ENCODE peak calls at places on chromosome 5, in four cellular contexts. One of them, this sample, is unnamed.
A peak's percentile ranks its signal among the peaks of the same experiment; 100 is the strongest.

GRCh38 chr5:142869883-142870282 is 99.7 kb downstream of the ARHGAP26 start:
- DNase-seq in small intestine: peak; percentile 50
- DNase-seq in A549: no peak
- DNase-seq in endodermal cell: no peak
- DNase-seq in this sample: no peak

GRCh38 chr5:135251099-135251498 is 147.9 kb downstream of the MACROH2A1 start:
- DNase-seq in small intestine: no peak
- DNase-seq in A549: no peak
- DNase-seq in endodermal cell: peak; percentile 11
- DNase-seq in this sample: no peak

GRCh38 chr5:36606052-36606436 is 362 bp upstream of the SLC1A3 start:
- DNase-seq in small intestine: no peak
- DNase-seq in A549: no peak
- DNase-seq in endodermal cell: no peak
- DNase-seq in this sample: no peak

GRCh38 chr5:83471405-83472212 is at the start of gene VCAN:
- DNase-seq in small intestine: no peak
- DNase-seq in A549: peak; percentile 47
- DNase-seq in endodermal cell: peak; percentile 90
- DNase-seq in this sample: peak; percentile 63

GRCh38 chr5:75335952-75336624 is 932 bp upstream of the HMGCR start:
- DNase-seq in small intestine: peak; percentile 77
- DNase-seq in A549: peak; percentile 90
- DNase-seq in endodermal cell: no peak
- DNase-seq in this sample: peak; percentile 62

GRCh38 chr5:147567917-147568598 is 58.2 kb upstream of the DPYSL3 start:
- DNase-seq in small intestine: peak; percentile 9
- DNase-seq in A549: peak; percentile 11
- DNase-seq in endodermal cell: peak; percentile 80
- DNase-seq in this sample: peak; percentile 35

GRCh38 chr5:60959156-60959555 is 14.2 kb downstream of the NDUFAF2 start:
- DNase-seq in small intestine: peak; percentile 15
- DNase-seq in A549: peak; percentile 21
- DNase-seq in endodermal cell: no peak
- DNase-seq in this sample: peak; percentile 29

GRCh38 chr5:84634256-84634655 is 249.6 kb upstream of the EDIL3 start:
- DNase-seq in small intestine: no peak
- DNase-seq in A549: no peak
- DNase-seq in endodermal cell: peak; percentile 44
- DNase-seq in this sample: no peak

GRCh38 chr5:130471-131175 is 38.7 kb downstream of the PLEKHG4B start:
- DNase-seq in small intestine: no peak
- DNase-seq in A549: no peak
- DNase-seq in endodermal cell: no peak
- DNase-seq in this sample: no peak

GRCh38 chr5:11904270-11904906 is at the start of gene CTNND2:
- DNase-seq in small intestine: no peak
- DNase-seq in A549: peak; percentile 24
- DNase-seq in endodermal cell: peak; percentile 94
- DNase-seq in this sample: peak; percentile 14

DNA sequence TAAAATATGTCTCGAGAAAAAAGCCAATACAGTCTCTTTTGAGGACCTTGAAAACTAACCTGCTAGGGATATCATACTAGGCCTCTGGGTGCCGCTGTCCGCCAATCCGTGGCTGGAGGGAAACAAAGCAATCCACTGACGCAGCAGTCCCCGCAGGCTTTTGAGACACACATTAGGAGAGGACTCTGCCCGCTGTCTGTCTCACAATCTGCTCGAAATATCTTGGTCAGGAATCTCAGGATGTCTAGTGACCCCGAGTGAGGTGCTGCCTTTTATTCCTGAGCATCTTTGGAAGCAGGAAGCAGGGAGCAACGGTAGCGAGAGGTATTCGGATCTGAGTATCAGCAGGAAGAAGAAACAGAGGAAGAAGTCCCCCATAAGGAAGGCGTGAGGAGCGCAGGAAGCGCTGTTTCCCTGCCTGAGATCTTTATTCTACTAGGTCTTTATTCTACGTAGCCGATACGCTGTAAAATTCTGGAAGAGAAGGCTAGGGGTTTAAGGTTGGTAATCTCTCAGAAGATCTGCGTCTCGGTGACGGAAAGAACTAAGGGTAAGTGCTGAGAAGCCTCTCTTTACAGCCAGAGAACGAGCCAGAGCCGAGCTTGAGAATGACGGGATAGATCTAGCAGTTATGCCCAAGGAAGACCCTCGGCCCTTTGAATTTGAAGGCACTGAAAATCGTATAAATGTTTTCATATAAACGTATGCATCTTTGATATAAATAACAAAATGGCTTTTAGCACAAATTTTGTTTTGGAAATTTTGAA is 4.0 kb upstream of the PCDHGA1 start:
- DNase-seq in small intestine: peak; percentile 52
- DNase-seq in A549: peak; percentile 51
- DNase-seq in endodermal cell: peak; percentile 91
- DNase-seq in this sample: peak; percentile 46
- H3K27ac ChIP-seq in small intestine: peak overlapping the region; percentile 6
- H3K27ac ChIP-seq in A549: no peak overlapping the region
- H3K27ac ChIP-seq in endodermal cell: no peak overlapping the region
- H3K27ac ChIP-seq in this sample: no peak overlapping the region

GRCh38 chr5:58891971-58892343 is 309.1 kb downstream of the RAB3C start:
- DNase-seq in small intestine: no peak
- DNase-seq in A549: no peak
- DNase-seq in endodermal cell: no peak
- DNase-seq in this sample: no peak

GRCh38 chr5:58887311-58887710 is 304.4 kb downstream of the RAB3C start:
- DNase-seq in small intestine: no peak
- DNase-seq in A549: no peak
- DNase-seq in endodermal cell: no peak
- DNase-seq in this sample: no peak

GRCh38 chr5:58891072-58891970 is 308.4 kb downstream of the RAB3C start:
- DNase-seq in small intestine: peak; percentile 54
- DNase-seq in A549: peak; percentile 100
- DNase-seq in endodermal cell: peak; percentile 92
- DNase-seq in this sample: peak; percentile 84

GRCh38 chr5:58887721-58888409 is 305.0 kb downstream of the RAB3C start:
- DNase-seq in small intestine: no peak
- DNase-seq in A549: no peak
- DNase-seq in endodermal cell: no peak
- DNase-seq in this sample: no peak

DNA sequence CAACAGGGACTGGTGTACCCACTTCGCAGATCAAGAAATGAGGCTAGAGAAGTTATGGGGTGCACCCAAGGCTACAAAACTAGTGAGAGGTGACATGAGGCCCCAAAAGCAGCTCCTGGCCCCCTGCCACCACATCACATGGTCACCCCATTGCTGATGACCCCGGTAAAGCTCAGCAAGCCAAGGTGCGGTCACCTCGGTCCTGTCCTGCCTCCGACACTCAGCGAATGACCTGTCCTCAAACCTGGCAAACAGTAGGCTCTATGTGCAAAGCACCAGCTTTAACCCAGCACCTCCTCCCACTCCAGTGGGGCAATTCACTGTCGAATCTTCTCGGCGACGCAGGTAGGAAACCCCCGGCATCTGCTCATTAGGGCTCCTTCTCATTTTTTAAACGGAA is 307.4 kb downstream of the RAB3C start:
- DNase-seq in small intestine: no peak
- DNase-seq in A549: peak; percentile 72
- DNase-seq in endodermal cell: no peak
- DNase-seq in this sample: no peak
- H3K27ac ChIP-seq in small intestine: no peak overlapping the region
- H3K27ac ChIP-seq in A549: peak overlapping the region; percentile 94
- H3K27ac ChIP-seq in endodermal cell: peak overlapping the region; percentile 87
- H3K27ac ChIP-seq in this sample: peak overlapping the region; percentile 78

GRCh38 chr5:96969401-96969800 is 33.5 kb downstream of the LNPEP start:
- DNase-seq in small intestine: no peak
- DNase-seq in A549: no peak
- DNase-seq in endodermal cell: no peak
- DNase-seq in this sample: no peak
- H3K27ac ChIP-seq in small intestine: no peak overlapping the region
- H3K27ac ChIP-seq in A549: no peak overlapping the region
- H3K27ac ChIP-seq in endodermal cell: no peak overlapping the region
- H3K27ac ChIP-seq in this sample: no peak overlapping the region

DNA sequence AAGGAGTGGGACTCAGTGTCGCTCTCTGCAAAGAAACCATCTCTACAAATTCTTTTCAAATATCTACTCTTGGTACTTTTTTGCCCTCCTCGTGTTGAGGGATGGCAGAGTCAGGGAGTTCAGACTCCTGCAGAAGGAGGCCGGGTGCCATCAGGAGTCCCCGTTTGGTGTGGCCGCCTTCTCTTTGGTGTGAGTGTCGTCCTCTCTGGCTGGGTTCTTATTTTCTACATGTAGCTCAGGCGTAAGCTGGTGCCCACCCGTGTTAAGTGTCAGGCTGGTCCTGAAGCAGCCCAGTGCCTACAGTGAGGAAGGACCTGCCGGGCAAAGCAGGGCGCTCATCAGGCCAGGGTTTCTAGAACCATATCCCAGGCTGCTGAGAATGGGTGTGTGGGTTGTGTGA is 37.0 kb downstream of the OTULIN start:
- DNase-seq in small intestine: no peak
- DNase-seq in A549: no peak
- DNase-seq in endodermal cell: no peak
- DNase-seq in this sample: no peak
- H3K27ac ChIP-seq in small intestine: no peak overlapping the region
- H3K27ac ChIP-seq in A549: no peak overlapping the region
- H3K27ac ChIP-seq in endodermal cell: no peak overlapping the region
- H3K27ac ChIP-seq in this sample: peak overlapping the region; percentile 92

This sample was measured in RWPE1.